ENCODE peak calls at places on chromosomes 7 and 10, in seven cellular contexts. P, Z, Q, I, T, E and L are unnamed samples.

GRCh38 chr10:50279489-50279888 is 28.2 kb upstream of the ASAH2 start:
- DNase-seq in Q (no peak), I (no peak), P (no peak), T (no peak), Z (no peak), E (no peak), L (no peak)

GRCh38 chr7:1275685-1276424 is 43.2 kb downstream of the UNCX start:
- DNase-seq in E (no peak), T (no peak), I (no peak), Z (no peak), Q (peak), P (no peak), L (no peak)

GRCh38 chr10:46550076-46550790 is 6.2 kb downstream of the GPRIN2 start:
- DNase-seq in I (peak), Z (no peak), E (peak), T (no peak), P (no peak), Q (no peak), L (no peak)

GRCh38 chr7:95596183-95597135 is at the start of gene PDK4:
- DNase-seq in Q (peak), E (peak), Z (peak), T (no peak), P (no peak), I (no peak), L (no peak)

GRCh38 chr10:22103701-22104100 is 100.2 kb upstream of the DNAJC1 start:
- DNase-seq in E (no peak), T (no peak), I (no peak), P (no peak), Z (peak), Q (no peak), L (no peak)

GRCh38 chr10:114087655-114088054 is 44.0 kb downstream of the ADRB1 start:
- DNase-seq in I (no peak), P (no peak), Z (no peak), T (no peak), Q (no peak), E (no peak), L (no peak)

GRCh38 chr7:21300692-21301091 is 127.2 kb upstream of the SP4 start:
- DNase-seq in T (no peak), I (no peak), Q (no peak), P (no peak), Z (peak), E (no peak), L (no peak)

GRCh38 chr10:132045324-132045723 is 20.4 kb upstream of the JAKMIP3 start:
- DNase-seq in Z (no peak), I (no peak), E (no peak), T (no peak), P (no peak), Q (no peak), L (no peak)

GRCh38 chr7:86955895-86956503 is 103.5 kb downstream of the ELAPOR2 start:
- DNase-seq in T (no peak), I (no peak), Z (no peak), Q (no peak), E (no peak), P (no peak), L (no peak)

GRCh38 chr10:36671607-36672006 is 453.8 kb upstream of the ANKRD30A start:
- DNase-seq in Z (no peak), P (peak), E (no peak), T (no peak), Q (no peak), I (no peak), L (no peak)

GRCh38 chr10:123574299-123574698 is 91.9 kb upstream of the GPR26 start:
- DNase-seq in I (no peak), Z (no peak), E (no peak), Q (no peak), T (no peak), P (no peak), L (no peak)

GRCh38 chr10:101028446-101029244 is 2.3 kb downstream of the PDZD7 start:
- DNase-seq in Q (no peak), E (no peak), P (no peak), I (no peak), Z (no peak), T (no peak), L (no peak)

GRCh38 chr10:99775850-99776249 is 6.6 kb upstream of the ABCC2 start:
- DNase-seq in Q (no peak), Z (peak), P (peak), E (no peak), I (no peak), T (no peak), L (no peak)

GRCh38 chr10:30413996-30414576 is 19.9 kb upstream of the MAP3K8 start:
- DNase-seq in Q (no peak), E (no peak), I (peak), T (no peak), P (peak), Z (peak), L (no peak)

GRCh38 chr7:99679032-99679399 is 780 bp downstream of the CYP3A5 start:
- DNase-seq in Q (no peak), E (no peak), I (no peak), P (no peak), T (no peak), Z (peak), L (no peak)

GRCh38 chr7:156474241-156474743 is 166.3 kb upstream of the RNF32 start:
- DNase-seq in Z (peak), P (no peak), T (no peak), Q (no peak), E (peak), I (no peak), L (no peak)

GRCh38 chr10:80407836-80408197 is 534 bp upstream of the PRXL2A start:
- DNase-seq in P (no peak), I (no peak), E (no peak), Z (peak), Q (no peak), T (no peak), L (no peak)

GRCh38 chr10:110802551-110803238 is 69.0 kb upstream of the PDCD4 start:
- DNase-seq in Z (no peak), I (peak), P (no peak), T (peak), Q (no peak), E (no peak), L (no peak)

GRCh38 chr7:43530553-43531410 is 52.1 kb upstream of the STK17A start:
- DNase-seq in T (no peak), Z (no peak), Q (no peak), I (no peak), E (no peak), P (no peak), L (no peak)

GRCh38 chr10:73902351-73902750 is 8.6 kb upstream of the PLAU start:
- DNase-seq in Z (no peak), E (no peak), Q (no peak), I (no peak), P (no peak), T (no peak), L (no peak)

GRCh38 chr7:27992755-27993478 is 187.7 kb downstream of the JAZF1 start:
- DNase-seq in T (no peak), P (no peak), E (no peak), Q (no peak), Z (no peak), I (no peak), L (no peak)

GRCh38 chr7:158868754-158869410 is 12.5 kb downstream of the DYNC2I1 start:
- DNase-seq in Q (no peak), T (no peak), P (no peak), I (no peak), Z (no peak), E (no peak), L (no peak)

GRCh38 chr10:110074986-110075664 is 67.3 kb downstream of the ADD3 start:
- DNase-seq in Z (no peak), I (no peak), E (no peak), T (no peak), Q (no peak), P (peak), L (no peak)

GRCh38 chr10:58555930-58556311 is 43.2 kb downstream of the BICC1 start:
- DNase-seq in Q (no peak), E (no peak), Z (no peak), T (no peak), I (no peak), P (no peak), L (no peak)

GRCh38 chr10:87038286-87038717 is 18.2 kb downstream of the FAM25A start:
- DNase-seq in P (no peak), Z (no peak), I (no peak), T (no peak), Q (no peak), E (no peak), L (no peak)

GRCh38 chr7:21939858-21940322 is 5.8 kb downstream of the CDCA7L start:
- DNase-seq in Q (no peak), E (no peak), P (no peak), T (no peak), I (no peak), Z (no peak), L (no peak)

GRCh38 chr10:6650580-6650979 is 70.5 kb upstream of the PRKCQ start:
- DNase-seq in Z (no peak), I (no peak), T (no peak), Q (no peak), E (no peak), P (no peak), L (no peak)

GRCh38 chr10:124329368-124329767 is 89.4 kb downstream of the OAT start:
- DNase-seq in I (no peak), Q (no peak), Z (no peak), P (no peak), T (no peak), E (no peak), L (no peak)

GRCh38 chr7:47651355-47652317 is 69.7 kb upstream of the TNS3 start:
- DNase-seq in E (no peak), P (peak), I (no peak), Z (peak), Q (no peak), T (no peak), L (no peak)

GRCh38 chr10:59993931-59994330 is 87.6 kb upstream of the CCDC6 start:
- DNase-seq in I (no peak), Q (no peak), P (no peak), Z (no peak), T (no peak), E (no peak), L (no peak)

GRCh38 chr10:71088054-71088453 is 124.3 kb upstream of the UNC5B start:
- DNase-seq in P (no peak), T (no peak), E (peak), Z (no peak), Q (no peak), I (no peak), L (no peak)

GRCh38 chr10:14063531-14064317 is 267.0 kb downstream of the FRMD4A start:
- DNase-seq in E (no peak), P (peak), I (no peak), Q (no peak), T (no peak), Z (no peak), L (no peak)

GRCh38 chr10:60911715-60912114 is 32.3 kb downstream of the RHOBTB1 start:
- DNase-seq in Q (no peak), P (no peak), I (no peak), E (no peak), T (no peak), Z (no peak), L (no peak)

GRCh38 chr7:98771519-98772241 is 98.1 kb downstream of the TMEM130 start:
- DNase-seq in T (no peak), I (no peak), P (no peak), Q (no peak), Z (no peak), E (no peak), L (no peak)

GRCh38 chr7:132066776-132067175 is 509.5 kb downstream of the PLXNA4 start:
- DNase-seq in Q (no peak), Z (no peak), I (no peak), T (no peak), P (no peak), E (no peak), L (no peak)

GRCh38 chr10:112711366-112711765 is 238.7 kb upstream of the TCF7L2 start:
- DNase-seq in Z (no peak), P (no peak), I (no peak), T (no peak), Q (no peak), E (no peak), L (no peak)

GRCh38 chr7:130135208-130136205 is 65.2 kb downstream of the KLHDC10 start:
- DNase-seq in E (no peak), P (no peak), T (no peak), I (no peak), Q (no peak), Z (no peak), L (no peak)

GRCh38 chr10:92740762-92741161 is 51.0 kb downstream of the HHEX start:
- DNase-seq in Z (no peak), P (peak), I (no peak), T (no peak), Q (no peak), E (no peak), L (no peak)